ENCODE peak calls at places on chromosomes 12 and 14, in six cellular contexts. W is K562, E is HepG2, O is HCT116, B is GM12878, V is H1. A is an unnamed sample.

GRCh38 chr14:89332031-89332430 is 85.0 kb downstream of the FOXN3 start:
- DNase-seq in W (no peak), E (no peak), O (no peak), B (no peak), V (no peak), A (no peak)

GRCh38 chr14:49303952-49304516 is 282.1 kb downstream of the RPS29 start:
- DNase-seq in W (peak; percentile 2), E (no peak), O (no peak), B (no peak), V (no peak), A (peak; percentile 16)

GRCh38 chr12:52350021-52350620 is 17.2 kb downstream of the KRT85 start:
- DNase-seq in W (no peak), E (no peak), O (no peak), B (no peak), V (no peak), A (no peak)

GRCh38 chr12:70609739-70610491 is 27.3 kb downstream of the PTPRB start:
- DNase-seq in W (peak; percentile 40), E (no peak), O (no peak), B (no peak), V (no peak), A (no peak)

GRCh38 chr14:90053044-90053443 is 8.8 kb upstream of the KCNK13 start:
- DNase-seq in W (no peak), E (no peak), O (no peak), B (no peak), V (no peak), A (no peak)

GRCh38 chr12:123743002-123743401 is 19.1 kb upstream of the DNAH10 start:
- DNase-seq in W (peak; percentile 42), E (no peak), O (no peak), B (no peak), V (no peak), A (no peak)

GRCh38 chr14:22393796-22394195 is 195.2 kb downstream of the DAD1 start:
- DNase-seq in W (no peak), E (no peak), O (no peak), B (no peak), V (no peak), A (no peak)

GRCh38 chr14:103271189-103271588 is 62.8 kb upstream of the EIF5 start:
- DNase-seq in W (no peak), E (no peak), O (no peak), B (no peak), V (no peak), A (no peak)

GRCh38 chr14:75303415-75303814 is 24.8 kb downstream of the FOS start:
- DNase-seq in W (peak; percentile 79), E (peak; percentile 66), O (peak; percentile 60), B (no peak), V (no peak), A (no peak)

GRCh38 chr12:116551952-116552749 is 7.0 kb upstream of the MAP1LC3B2 start:
- DNase-seq in W (peak; percentile 60), E (no peak), O (peak; percentile 40), B (no peak), V (no peak), A (no peak)

GRCh38 chr12:2877959-2878732 is 1.1 kb downstream of the RHNO1 start:
- DNase-seq in W (peak; percentile 44), E (no peak), O (no peak), B (no peak), V (no peak), A (peak; percentile 80)

GRCh38 chr14:28609228-28609828 is 157.3 kb upstream of the FOXG1 start:
- DNase-seq in W (peak; percentile 51), E (peak; percentile 58), O (peak; percentile 3), B (no peak), V (peak; percentile 17), A (peak; percentile 52)

GRCh38 chr12:120037851-120038250 is 48.8 kb downstream of the BICDL1 start:
- DNase-seq in W (no peak), E (no peak), O (no peak), B (no peak), V (no peak), A (no peak)

GRCh38 chr12:16636435-16637055 is 30.6 kb upstream of the LMO3 start:
- DNase-seq in W (no peak), E (no peak), O (no peak), B (peak; percentile 51), V (no peak), A (no peak)

GRCh38 chr14:79304279-79304678 is 907.0 kb downstream of the DIO2 start:
- DNase-seq in W (no peak), E (no peak), O (no peak), B (no peak), V (no peak), A (no peak)

DNA sequence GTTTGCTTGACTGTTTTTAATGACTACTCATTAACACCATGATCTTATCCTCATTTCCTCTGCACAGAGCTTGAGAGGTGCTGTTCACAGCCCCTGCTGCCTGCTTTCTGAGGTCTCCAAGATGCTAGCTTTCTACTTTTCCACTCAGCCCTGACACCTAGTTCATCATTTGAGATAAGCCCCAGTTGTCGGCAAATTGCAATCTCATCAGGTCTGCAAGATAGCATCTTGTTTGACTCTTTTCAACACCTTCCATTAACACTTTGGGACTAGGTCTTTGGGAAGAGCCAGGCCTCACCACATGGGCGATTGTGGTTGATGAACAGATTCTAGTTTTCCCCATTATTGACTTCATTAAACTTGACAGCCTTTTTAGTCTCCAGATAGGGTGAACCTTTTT is 904.8 kb downstream of the DIO2 start:
- DNase-seq in W (no peak), E (no peak), O (no peak), B (no peak), V (no peak), A (no peak)
- TF ChIP-seq ZNF274 in W (no peak), E (no peak), O (no peak), B (no peak), V (no peak), A (no peak)

GRCh38 chr14:29637406-29637805 is 290.2 kb downstream of the PRKD1 start:
- DNase-seq in W (no peak), E (no peak), O (no peak), B (no peak), V (no peak), A (no peak)
- H3K36me3 ChIP-seq in W (no peaks in the 10 kb centered on the region), E (no peaks in the 10 kb centered on the region), O (no peaks in the 10 kb centered on the region), B (no peaks in the 10 kb centered on the region), V (no peaks in the 10 kb centered on the region), A (no peaks in the 10 kb centered on the region)

GRCh38 chr12:114360485-114360884 is 45.5 kb downstream of the TBX5 start:
- DNase-seq in W (no peak), E (no peak), O (no peak), B (no peak), V (no peak), A (no peak)

DNA sequence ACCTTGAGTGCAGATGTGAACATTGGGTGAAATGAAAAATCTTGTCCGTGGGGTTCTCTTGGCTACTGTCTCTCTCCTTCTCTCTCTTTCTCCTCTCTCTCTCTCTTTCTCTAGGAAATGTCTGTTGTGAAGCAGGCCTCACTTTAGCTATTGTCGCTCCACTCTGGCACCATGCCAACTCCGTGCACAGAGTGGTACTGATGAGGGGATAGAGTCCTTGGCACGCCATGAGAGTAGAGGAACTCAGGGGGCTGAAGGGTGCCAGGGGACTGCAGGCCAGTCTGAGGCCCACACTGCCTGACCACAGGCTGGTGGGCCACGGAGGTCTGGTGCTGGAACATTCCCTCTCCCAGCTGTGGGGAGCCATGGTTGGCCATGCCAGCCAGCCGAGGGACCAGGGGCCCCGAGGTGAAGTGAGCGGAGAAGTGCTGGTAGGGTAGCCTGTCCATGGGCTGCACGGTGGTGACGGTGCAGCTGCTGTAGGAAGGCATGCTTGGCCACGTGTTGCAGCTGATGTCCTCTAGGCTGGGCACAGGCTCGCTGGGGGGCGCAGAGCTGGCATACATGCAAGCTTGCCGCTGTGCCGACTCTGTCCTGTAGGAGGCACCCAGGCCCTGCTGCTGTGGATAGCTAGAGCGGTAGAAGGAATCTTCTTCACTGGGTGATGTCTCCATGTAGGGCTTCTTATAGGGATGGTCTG is 50.4 kb downstream of the TBX5 start:
- DNase-seq in W (no peak), E (peak; percentile 23), O (peak; percentile 7), B (no peak), V (no peak), A (no peak)
- TF ChIP-seq ZNF274 in W (no peak), E (no peak), O (no peak), B (no peak), V (no peak), A (no peak)

GRCh38 chr12:49272790-49273725 is 8.2 kb downstream of the TUBA1C start:
- DNase-seq in W (no peak), E (no peak), O (no peak), B (no peak), V (no peak), A (no peak)
- H3K36me3 ChIP-seq in W (peaks cover 56% of the 10 kb centered on the region), E (peaks cover 15% of the 10 kb centered on the region), O (peaks cover 23% of the 10 kb centered on the region), B (peaks cover 11% of the 10 kb centered on the region), V (peaks cover 18% of the 10 kb centered on the region), A (peaks cover 56% of the 10 kb centered on the region)

GRCh38 chr14:55585854-55586253 is 5.8 kb downstream of the KTN1 start:
- DNase-seq in W (no peak), E (no peak), O (no peak), B (no peak), V (no peak), A (no peak)
- TF ChIP-seq ZNF274 in W (no peak), E (no peak), O (no peak), B (no peak), V (no peak), A (no peak)